ENCODE peak calls at places on chromosomes 4 and X, in five cellular contexts. U, F, V, B and E are unnamed samples.

GRCh38 chr4:175470141-175470540 is 341.9 kb downstream of the GPM6A start:
- DNase-seq in U (no peak), F (no peak), V (no peak), B (peak; percentile 15), E (no peak)

GRCh38 chrX:47556045-47556623 is 4.9 kb upstream of the ARAF start:
- DNase-seq in U (peak; percentile 67), F (peak; percentile 43), V (peak; percentile 93), B (peak; percentile 92), E (peak; percentile 92)

GRCh38 chrX:154750301-154751120 is at the start of gene GAB3:
- DNase-seq in U (no peak), F (peak; percentile 46), V (no peak), B (peak; percentile 31), E (peak; percentile 57)

GRCh38 chrX:30920271-30920670 is 31.2 kb upstream of the TAB3 start:
- DNase-seq in U (no peak), F (no peak), V (no peak), B (no peak), E (no peak)

GRCh38 chrX:101429934-101430333 is 21.9 kb downstream of the HNRNPH2 start:
- DNase-seq in U (no peak), F (no peak), V (no peak), B (peak; percentile 69), E (peak; percentile 69)

GRCh38 chr4:174215055-174215454 is 68.4 kb downstream of the FBXO8 start:
- DNase-seq in U (no peak), F (no peak), V (no peak), B (no peak), E (no peak)

GRCh38 chr4:19583827-19584569 is 667.7 kb upstream of the SLIT2 start:
- DNase-seq in U (no peak), F (no peak), V (no peak), B (no peak), E (no peak)

GRCh38 chr4:15690020-15690809 is 8.6 kb downstream of the FAM200B start:
- DNase-seq in U (peak; percentile 42), F (peak; percentile 73), V (no peak), B (peak; percentile 93), E (peak; percentile 97)

GRCh38 chr4:38174811-38175210 is 214.6 kb downstream of the PTTG2 start:
- DNase-seq in U (no peak), F (no peak), V (no peak), B (peak; percentile 48), E (no peak)

GRCh38 chr4:182717788-182718583 is 199.2 kb downstream of the DCTD start:
- DNase-seq in U (no peak), F (no peak), V (no peak), B (no peak), E (no peak)

GRCh38 chr4:107552306-107552705 is 167.7 kb downstream of the PAPSS1 start:
- DNase-seq in U (no peak), F (no peak), V (no peak), B (no peak), E (no peak)

GRCh38 chrX:130109429-130110378 is 593 bp downstream of the ELF4 start:
- DNase-seq in U (no peak), F (no peak), V (no peak), B (peak; percentile 27), E (peak; percentile 67)

GRCh38 chrX:55839480-55839879 is 121.9 kb downstream of the RRAGB start:
- DNase-seq in U (no peak), F (no peak), V (peak; percentile 79), B (no peak), E (no peak)

GRCh38 chrX:123964155-123964554 is 2.6 kb downstream of the STAG2 start:
- DNase-seq in U (no peak), F (no peak), V (no peak), B (peak; percentile 43), E (peak; percentile 63)

GRCh38 chr4:164529058-164529457 is 224.9 kb upstream of the SMIM31 start:
- DNase-seq in U (no peak), F (no peak), V (no peak), B (no peak), E (no peak)

GRCh38 chr4:80045831-80046230 is 27.2 kb downstream of the ANTXR2 start:
- DNase-seq in U (no peak), F (no peak), V (no peak), B (peak; percentile 76), E (peak; percentile 52)

GRCh38 chrX:140776320-140776719 is 66.8 kb downstream of the LINC00632 start:
- DNase-seq in U (no peak), F (no peak), V (no peak), B (no peak), E (no peak)

GRCh38 chrX:7689791-7690412 is 153.1 kb upstream of the VCX start:
- DNase-seq in U (no peak), F (no peak), V (no peak), B (no peak), E (no peak)

GRCh38 chr4:73445383-73446335 is 9.6 kb downstream of the AFP start:
- DNase-seq in U (no peak), F (no peak), V (no peak), B (no peak), E (no peak)

GRCh38 chr4:147019061-147019460 is 73.4 kb upstream of the TTC29 start:
- DNase-seq in U (peak; percentile 32), F (peak; percentile 60), V (peak; percentile 55), B (peak; percentile 56), E (peak; percentile 65)

GRCh38 chrX:46554942-46555341 is 9.7 kb upstream of the ZNF674 start:
- DNase-seq in U (no peak), F (no peak), V (no peak), B (peak; percentile 58), E (peak; percentile 36)

GRCh38 chr4:111066001-111066400 is 443.1 kb upstream of the PITX2 start:
- DNase-seq in U (no peak), F (no peak), V (no peak), B (peak; percentile 1), E (no peak)

GRCh38 chrX:138897621-138898492 is 186.3 kb upstream of the FGF13 start:
- DNase-seq in U (no peak), F (no peak), V (no peak), B (no peak), E (no peak)

GRCh38 chrX:39527045-39527444 is 570.7 kb downstream of the BCOR start:
- DNase-seq in U (no peak), F (no peak), V (no peak), B (peak; percentile 13), E (peak; percentile 23)

GRCh38 chr4:176189891-176190795 is 5.2 kb downstream of the SPATA4 start:
- DNase-seq in U (no peak), F (peak; percentile 48), V (no peak), B (peak; percentile 49), E (peak; percentile 5)

GRCh38 chr4:104616401-104616820 is 121.7 kb upstream of the CXXC4 start:
- DNase-seq in U (no peak), F (no peak), V (no peak), B (no peak), E (peak; percentile 8)

GRCh38 chr4:187209921-187210613 is 486.4 kb upstream of the FAT1 start:
- DNase-seq in U (no peak), F (no peak), V (no peak), B (peak; percentile 88), E (peak; percentile 92)

GRCh38 chr4:26197018-26197779 is 123.6 kb upstream of the RBPJ start:
- DNase-seq in U (no peak), F (no peak), V (no peak), B (peak; percentile 97), E (peak; percentile 88)

GRCh38 chrX:13339607-13340006 is 19.8 kb upstream of the ATXN3L start:
- DNase-seq in U (no peak), F (no peak), V (no peak), B (no peak), E (no peak)

GRCh38 chrX:134287356-134287755 is 50.4 kb downstream of the CCDC160 start:
- DNase-seq in U (no peak), F (no peak), V (no peak), B (no peak), E (no peak)

GRCh38 chr4:11728165-11728564 is 299.5 kb upstream of the HS3ST1 start:
- DNase-seq in U (no peak), F (no peak), V (no peak), B (no peak), E (no peak)

GRCh38 chrX:152895724-152896420 is 2.0 kb upstream of the ZNF185 start:
- DNase-seq in U (no peak), F (no peak), V (no peak), B (no peak), E (no peak)

GRCh38 chrX:153445856-153446635 is at the start of gene TREX2:
- DNase-seq in U (no peak), F (no peak), V (no peak), B (no peak), E (no peak)

GRCh38 chrX:120260369-120260768 is 9.8 kb downstream of the ZBTB33 start:
- DNase-seq in U (no peak), F (peak; percentile 2), V (no peak), B (no peak), E (no peak)

GRCh38 chr4:128468485-128468989 is 180.9 kb upstream of the PGRMC2 start:
- DNase-seq in U (no peak), F (no peak), V (no peak), B (peak; percentile 99), E (peak; percentile 86)
- H3K9ac ChIP-seq in U (no peak overlapping the region), F (no peak overlapping the region), V (no peak overlapping the region), B (peak overlapping the region; percentile 7), E (peak overlapping the region; percentile 83)

GRCh38 chrX:5648941-5649568 is 579.6 kb downstream of the NLGN4X start:
- DNase-seq in U (no peak), F (no peak), V (peak; percentile 89), B (no peak), E (no peak)
- H4K91ac ChIP-seq in U (no peak overlapping the region), F (no peak overlapping the region), V (no peak overlapping the region), B (no peak overlapping the region), E (no peak overlapping the region)

GRCh38 chr4:8817813-8818062 is 53.9 kb downstream of the HMX1 start:
- DNase-seq in U (no peak), F (no peak), V (no peak), B (no peak), E (no peak)

GRCh38 chr4:8820178-8821102 is 51.2 kb downstream of the HMX1 start:
- DNase-seq in U (no peak), F (no peak), V (peak; percentile 24), B (no peak), E (no peak)

GRCh38 chr4:8819421-8820177 is 52.0 kb downstream of the HMX1 start:
- DNase-seq in U (no peak), F (no peak), V (peak; percentile 29), B (no peak), E (no peak)

GRCh38 chr4:8818063-8818881 is 53.4 kb downstream of the HMX1 start:
- DNase-seq in U (no peak), F (no peak), V (peak; percentile 20), B (no peak), E (no peak)

GRCh38 chr4:8819019-8819418 is 52.6 kb downstream of the HMX1 start:
- DNase-seq in U (no peak), F (no peak), V (no peak), B (no peak), E (no peak)
- H2BK120ac ChIP-seq in U (no peak overlapping the region), F (no peak overlapping the region), V (no peak overlapping the region), B (no peak overlapping the region), E (no peak overlapping the region)

GRCh38 chr4:86482296-86482695 is 111.8 kb upstream of the PTPN13 start:
- DNase-seq in U (no peak), F (no peak), V (no peak), B (no peak), E (no peak)

GRCh38 chr4:86481429-86481828 is 112.7 kb upstream of the PTPN13 start:
- DNase-seq in U (peak; percentile 72), F (no peak), V (no peak), B (no peak), E (no peak)

GRCh38 chr4:86484241-86484640 is 109.9 kb upstream of the PTPN13 start:
- DNase-seq in U (no peak), F (no peak), V (no peak), B (no peak), E (no peak)

GRCh38 chr4:86487738-86488137 is 106.4 kb upstream of the PTPN13 start:
- DNase-seq in U (no peak), F (no peak), V (no peak), B (no peak), E (no peak)

GRCh38 chr4:86482851-86483490 is 111.1 kb upstream of the PTPN13 start:
- DNase-seq in U (peak; percentile 88), F (no peak), V (peak; percentile 89), B (no peak), E (peak; percentile 41)
- H3K9ac ChIP-seq in U (no peak overlapping the region), F (no peak overlapping the region), V (no peak overlapping the region), B (no peak overlapping the region), E (peak overlapping the region; percentile 18)